ENCODE peak calls at places on chromosomes 4 and X, in five cellular contexts. One of them, this sample, is unnamed.

GRCh38 chrX:13263560-13264251 is 56.1 kb downstream of the ATXN3L start:
- DNase-seq in H1: no peak
- DNase-seq in mesenchymal stem cell: no peak
- DNase-seq in trophoblast cell: no peak
- DNase-seq in neuronal stem cell: no peak
- DNase-seq in this sample: no peak

GRCh38 chrX:9370888-9371287 is 94.0 kb upstream of the TBL1X start:
- DNase-seq in mesenchymal stem cell: no peak
- DNase-seq in H1: no peak
- DNase-seq in neuronal stem cell: no peak
- DNase-seq in trophoblast cell: no peak
- DNase-seq in this sample: peak; percentile 12

GRCh38 chr4:184150102-184150839 is 67.4 kb downstream of the ENPP6 start:
- DNase-seq in mesenchymal stem cell: no peak
- DNase-seq in H1: no peak
- DNase-seq in neuronal stem cell: no peak
- DNase-seq in trophoblast cell: no peak
- DNase-seq in this sample: no peak

GRCh38 chr4:44985152-44985551 is 258.8 kb upstream of the GNPDA2 start:
- DNase-seq in H1: no peak
- DNase-seq in trophoblast cell: no peak
- DNase-seq in mesenchymal stem cell: no peak
- DNase-seq in neuronal stem cell: no peak
- DNase-seq in this sample: no peak

GRCh38 chr4:7435411-7436095 is 823 bp upstream of the PSAPL1 start:
- DNase-seq in trophoblast cell: peak; percentile 23
- DNase-seq in H1: no peak
- DNase-seq in mesenchymal stem cell: no peak
- DNase-seq in neuronal stem cell: no peak
- DNase-seq in this sample: no peak

GRCh38 chr4:78653655-78654054 is 102.1 kb downstream of the ANXA3 start:
- DNase-seq in neuronal stem cell: no peak
- DNase-seq in mesenchymal stem cell: no peak
- DNase-seq in H1: no peak
- DNase-seq in trophoblast cell: no peak
- DNase-seq in this sample: peak; percentile 25

GRCh38 chr4:100299019-100299418 is 108.8 kb upstream of the DDIT4L start:
- DNase-seq in H1: no peak
- DNase-seq in neuronal stem cell: no peak
- DNase-seq in mesenchymal stem cell: peak; percentile 96
- DNase-seq in trophoblast cell: no peak
- DNase-seq in this sample: peak; percentile 96

GRCh38 chrX:107547621-107548020 is 80.7 kb upstream of the PRPS1 start:
- DNase-seq in H1: no peak
- DNase-seq in trophoblast cell: no peak
- DNase-seq in mesenchymal stem cell: no peak
- DNase-seq in neuronal stem cell: no peak
- DNase-seq in this sample: no peak

GRCh38 chrX:119887721-119888425 is 7.8 kb upstream of the AKAP14 start:
- DNase-seq in mesenchymal stem cell: peak; percentile 53
- DNase-seq in H1: peak; percentile 82
- DNase-seq in trophoblast cell: peak; percentile 53
- DNase-seq in neuronal stem cell: no peak
- DNase-seq in this sample: peak; percentile 30

GRCh38 chr4:104015680-104016079 is 295.9 kb upstream of the TACR3 start:
- DNase-seq in neuronal stem cell: no peak
- DNase-seq in H1: no peak
- DNase-seq in trophoblast cell: no peak
- DNase-seq in mesenchymal stem cell: peak; percentile 22
- DNase-seq in this sample: no peak

GRCh38 chr4:151850751-151851150 is 89.9 kb upstream of the GATB start:
- DNase-seq in neuronal stem cell: no peak
- DNase-seq in trophoblast cell: no peak
- DNase-seq in mesenchymal stem cell: peak; percentile 49
- DNase-seq in H1: no peak
- DNase-seq in this sample: no peak

GRCh38 chr4:153513596-153513995 is 47.4 kb downstream of the TMEM131L start:
- DNase-seq in trophoblast cell: no peak
- DNase-seq in neuronal stem cell: no peak
- DNase-seq in H1: no peak
- DNase-seq in mesenchymal stem cell: no peak
- DNase-seq in this sample: peak; percentile 74

GRCh38 chrX:41923257-41923924 is at the start of gene CASK:
- DNase-seq in mesenchymal stem cell: peak; percentile 87
- DNase-seq in neuronal stem cell: peak; percentile 90
- DNase-seq in trophoblast cell: peak; percentile 84
- DNase-seq in H1: peak; percentile 88
- DNase-seq in this sample: peak; percentile 87

GRCh38 chrX:41922125-41922521 is 1.2 kb downstream of the CASK start:
- DNase-seq in H1: no peak
- DNase-seq in trophoblast cell: no peak
- DNase-seq in neuronal stem cell: no peak
- DNase-seq in mesenchymal stem cell: peak; percentile 52
- DNase-seq in this sample: peak; percentile 27

GRCh38 chrX:41923925-41924693 is 755 bp upstream of the CASK start:
- DNase-seq in neuronal stem cell: no peak
- DNase-seq in H1: no peak
- DNase-seq in trophoblast cell: peak; percentile 21
- DNase-seq in mesenchymal stem cell: peak; percentile 64
- DNase-seq in this sample: peak; percentile 26

GRCh38 chrX:41921492-41922124 is 1.7 kb downstream of the CASK start:
- DNase-seq in mesenchymal stem cell: peak; percentile 61
- DNase-seq in neuronal stem cell: no peak
- DNase-seq in trophoblast cell: no peak
- DNase-seq in H1: no peak
- DNase-seq in this sample: peak; percentile 37

GRCh38 chrX:41922694-41923171 is 621 bp downstream of the CASK start:
- DNase-seq in neuronal stem cell: no peak
- DNase-seq in H1: peak; percentile 49
- DNase-seq in trophoblast cell: no peak
- DNase-seq in mesenchymal stem cell: peak; percentile 33
- DNase-seq in this sample: no peak
- H3K4ac ChIP-seq in neuronal stem cell: no peak overlapping the region
- H3K4ac ChIP-seq in H1: no peak overlapping the region
- H3K4ac ChIP-seq in trophoblast cell: peak overlapping the region; percentile 44
- H3K4ac ChIP-seq in mesenchymal stem cell: peak overlapping the region; percentile 28
- H3K4ac ChIP-seq in this sample: no peak overlapping the region

DNA sequence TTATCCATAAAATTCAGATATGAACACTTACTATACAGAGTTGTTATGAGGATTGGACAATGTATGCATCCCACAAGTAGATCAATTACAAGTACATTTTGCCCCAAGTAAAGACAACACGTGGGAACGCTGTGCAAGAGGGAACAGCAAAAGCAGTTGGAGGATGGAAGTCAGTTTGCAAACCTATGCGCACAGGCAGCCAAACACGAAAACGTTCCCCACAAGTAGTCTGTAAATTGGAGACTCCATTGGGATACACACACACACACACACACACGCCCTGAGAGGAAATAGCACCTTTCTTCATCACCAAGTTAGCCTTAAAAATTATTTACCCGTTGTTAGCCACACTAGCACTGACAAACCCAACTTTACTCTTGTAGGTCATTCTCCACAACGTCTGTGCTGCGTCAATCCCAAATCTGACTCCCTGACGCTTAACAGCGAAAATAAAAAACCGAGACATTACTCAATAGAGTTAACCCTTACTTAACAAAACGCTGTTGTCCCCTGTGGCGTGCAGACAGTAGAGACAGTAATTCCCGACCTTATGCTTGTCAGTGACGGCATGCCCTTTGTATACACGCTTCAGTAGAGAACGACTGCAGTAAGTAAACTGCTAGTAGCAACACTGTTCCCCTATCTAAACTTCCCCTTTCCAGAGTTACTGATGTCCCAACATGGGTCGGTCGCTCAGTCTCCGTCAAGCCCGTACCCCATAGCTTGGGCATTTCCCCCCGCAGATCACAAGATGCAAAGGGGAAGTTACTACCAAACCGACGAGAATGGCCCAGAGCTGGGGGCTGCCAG is 728 bp downstream of the MANBA start:
- DNase-seq in mesenchymal stem cell: peak; percentile 90
- DNase-seq in neuronal stem cell: peak; percentile 6
- DNase-seq in trophoblast cell: peak; percentile 53
- DNase-seq in H1: no peak
- DNase-seq in this sample: peak; percentile 68
- H3K14ac ChIP-seq in mesenchymal stem cell: no peak overlapping the region
- H3K14ac ChIP-seq in neuronal stem cell: peak overlapping the region; percentile 95
- H3K14ac ChIP-seq in trophoblast cell: peak overlapping the region; percentile 94
- H3K14ac ChIP-seq in H1: no peak overlapping the region
- H3K14ac ChIP-seq in this sample: peak overlapping the region; percentile 69

GRCh38 chr4:146654648-146654975 is 15.9 kb downstream of the POU4F2 start:
- DNase-seq in trophoblast cell: no peak
- DNase-seq in neuronal stem cell: no peak
- DNase-seq in H1: no peak
- DNase-seq in mesenchymal stem cell: peak; percentile 9
- DNase-seq in this sample: no peak
- H3K4me3 ChIP-seq in trophoblast cell: peak overlapping the region; percentile 50
- H3K4me3 ChIP-seq in neuronal stem cell: peak overlapping the region; percentile 20
- H3K4me3 ChIP-seq in H1: peak overlapping the region; percentile 38
- H3K4me3 ChIP-seq in mesenchymal stem cell: peak overlapping the region; percentile 58
- H3K4me3 ChIP-seq in this sample: peak overlapping the region; percentile 37

GRCh38 chrX:54808109-54808604 is 612 bp downstream of the MAGED2 start:
- DNase-seq in mesenchymal stem cell: peak; percentile 62
- DNase-seq in trophoblast cell: peak; percentile 14
- DNase-seq in neuronal stem cell: peak; percentile 70
- DNase-seq in H1: peak; percentile 80
- DNase-seq in this sample: no peak
- H3K4ac ChIP-seq in mesenchymal stem cell: peak overlapping the region; percentile 59
- H3K4ac ChIP-seq in trophoblast cell: peak overlapping the region; percentile 99
- H3K4ac ChIP-seq in neuronal stem cell: no peak overlapping the region
- H3K4ac ChIP-seq in H1: no peak overlapping the region
- H3K4ac ChIP-seq in this sample: peak overlapping the region; percentile 74

DNA sequence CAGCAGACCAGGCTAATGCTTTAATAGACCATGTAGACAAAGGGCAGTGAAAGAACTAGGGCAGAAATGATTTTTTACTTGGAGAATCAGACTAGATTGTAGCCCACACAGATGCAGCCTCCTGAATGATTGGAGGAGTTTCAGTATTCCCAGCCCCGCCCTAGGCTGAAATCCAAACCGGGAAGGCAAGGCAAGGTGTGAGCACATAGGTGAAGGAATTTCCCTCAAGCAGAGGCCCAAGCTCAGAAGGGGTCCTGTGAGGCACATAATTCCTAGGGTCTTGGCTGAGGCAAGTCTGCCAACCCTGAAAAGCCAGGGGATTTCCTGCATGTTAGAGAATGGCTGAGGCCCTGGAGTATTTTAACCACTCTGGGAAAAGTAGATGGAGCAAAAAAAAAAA is 56.4 kb upstream of the PAK3 start:
- DNase-seq in mesenchymal stem cell: no peak
- DNase-seq in trophoblast cell: no peak
- DNase-seq in H1: no peak
- DNase-seq in neuronal stem cell: no peak
- DNase-seq in this sample: no peak
- H3K14ac ChIP-seq in mesenchymal stem cell: no peak overlapping the region
- H3K14ac ChIP-seq in trophoblast cell: no peak overlapping the region
- H3K14ac ChIP-seq in H1: no peak overlapping the region
- H3K14ac ChIP-seq in neuronal stem cell: no peak overlapping the region
- H3K14ac ChIP-seq in this sample: no peak overlapping the region

GRCh38 chrX:74423289-74423985 is 2.1 kb downstream of the SLC16A2 start:
- DNase-seq in neuronal stem cell: peak; percentile 0
- DNase-seq in mesenchymal stem cell: no peak
- DNase-seq in trophoblast cell: no peak
- DNase-seq in H1: no peak
- DNase-seq in this sample: no peak
- H3K4me3 ChIP-seq in neuronal stem cell: peak overlapping the region; percentile 71
- H3K4me3 ChIP-seq in mesenchymal stem cell: no peak overlapping the region
- H3K4me3 ChIP-seq in trophoblast cell: no peak overlapping the region
- H3K4me3 ChIP-seq in H1: peak overlapping the region; percentile 55
- H3K4me3 ChIP-seq in this sample: peak overlapping the region; percentile 58